ENCODE peak calls at places on chromosomes 6 and 20, in nine cellular contexts. Y is Right ventricle myocardium superior; I is epithelial cell of proximal tubule; M is H54; F is transverse colon; H is activated CD4-positive, alpha-beta T cell treated with anti-CD3 and anti-CD28 coated beads, Interleukin-2, amount 50 U/mL, for 48 hours; X is stimulated activated CD4-positive, alpha-beta T cell treated with anti-CD3 and anti-CD28 coated beads, Interleukin-1b, Interleukin-23, amount 100 ng/mL, for 48 hours; C is endothelial cell of umbilical vein; R is tibial artery. T is an unnamed sample.
A peak's percentile ranks its signal among the peaks of the same experiment; 100 is the strongest.

GRCh38 chr6:44735631-44735963 is 348.1 kb downstream of the CDC5L start:
- DNase-seq in Y (no peak), I (peak; percentile 64), M (no peak), F (no peak), H (peak; percentile 55), X (peak; percentile 7), C (no peak), R (no peak), T (peak; percentile 45)

GRCh38 chr6:167795874-167796667 is 30.6 kb upstream of the AFDN start:
- DNase-seq in Y (peak; percentile 79), I (no peak), M (no peak), F (peak; percentile 61), H (no peak), X (no peak), C (no peak), R (no peak), T (no peak)

GRCh38 chr6:156231353-156231752 is 545.8 kb upstream of the ARID1B start:
- DNase-seq in Y (no peak), I (no peak), M (no peak), F (no peak), H (no peak), X (no peak), C (no peak), R (no peak), T (no peak)

GRCh38 chr6:30726506-30727413 is 6.6 kb downstream of the TUBB start:
- DNase-seq in Y (no peak), I (no peak), M (no peak), F (no peak), H (no peak), X (no peak), C (no peak), R (no peak), T (no peak)

GRCh38 chr6:72787521-72788031 is 165.7 kb downstream of the KCNQ5 start:
- DNase-seq in Y (no peak), I (peak; percentile 77), M (peak; percentile 22), F (no peak), H (no peak), X (no peak), C (peak; percentile 13), R (no peak), T (peak; percentile 89)

GRCh38 chr6:164791498-164791897 is 517.9 kb downstream of the C6orf118 start:
- DNase-seq in Y (no peak), I (no peak), M (no peak), F (no peak), H (no peak), X (no peak), C (no peak), R (no peak), T (no peak)

GRCh38 chr6:5490495-5491069 is 229.3 kb downstream of the FARS2 start:
- DNase-seq in Y (no peak), I (no peak), M (no peak), F (no peak), H (no peak), X (no peak), C (no peak), R (no peak), T (no peak)

GRCh38 chr6:168071620-168072019 is 7.4 kb downstream of the FRMD1 start:
- DNase-seq in Y (no peak), I (no peak), M (no peak), F (no peak), H (no peak), X (no peak), C (no peak), R (no peak), T (peak; percentile 14)

GRCh38 chr6:110044093-110044492 is 66.0 kb downstream of the GPR6 start:
- DNase-seq in Y (no peak), I (no peak), M (no peak), F (no peak), H (no peak), X (no peak), C (no peak), R (no peak), T (no peak)

GRCh38 chr6:140960566-140960965 is 1172.2 kb upstream of the GJE1 start:
- DNase-seq in Y (no peak), I (no peak), M (no peak), F (no peak), H (no peak), X (no peak), C (peak; percentile 83), R (no peak), T (no peak)

GRCh38 chr6:44667668-44668390 is 280.3 kb downstream of the CDC5L start:
- DNase-seq in Y (no peak), I (no peak), M (no peak), F (peak; percentile 41), H (peak; percentile 60), X (no peak), C (no peak), R (no peak), T (no peak)

GRCh38 chr20:54137115-54137514 is 36.7 kb downstream of the CYP24A1 start:
- DNase-seq in Y (no peak), I (no peak), M (no peak), F (no peak), H (no peak), X (no peak), C (no peak), R (no peak), T (no peak)

GRCh38 chr20:6530254-6530653 is 237.2 kb upstream of the BMP2 start:
- DNase-seq in Y (no peak), I (no peak), M (no peak), F (no peak), H (no peak), X (no peak), C (no peak), R (no peak), T (no peak)

GRCh38 chr6:53794720-53795253 is at the start of gene LRRC1:
- DNase-seq in Y (peak; percentile 95), I (no peak), M (peak; percentile 91), F (peak; percentile 95), H (peak; percentile 89), X (peak; percentile 79), C (peak; percentile 95), R (peak; percentile 88), T (peak; percentile 88)

GRCh38 chr6:56938634-56939294 is 16.1 kb upstream of the BEND6 start:
- DNase-seq in Y (no peak), I (peak; percentile 99), M (peak; percentile 70), F (no peak), H (peak; percentile 39), X (peak; percentile 58), C (peak; percentile 66), R (peak; percentile 22), T (peak; percentile 94)

GRCh38 chr6:39203804-39204495 is 25.3 kb downstream of the KCNK5 start:
- DNase-seq in Y (no peak), I (no peak), M (peak; percentile 34), F (peak; percentile 95), H (no peak), X (no peak), C (no peak), R (no peak), T (peak; percentile 98)

GRCh38 chr20:37389241-37389747 is 43.4 kb downstream of the SRC start:
- DNase-seq in Y (no peak), I (no peak), M (no peak), F (no peak), H (no peak), X (no peak), C (no peak), R (peak; percentile 18), T (no peak)

GRCh38 chr6:149965191-149966020 is 1.7 kb downstream of the ULBP1 start:
- DNase-seq in Y (no peak), I (no peak), M (no peak), F (peak; percentile 17), H (peak; percentile 28), X (no peak), C (no peak), R (no peak), T (peak; percentile 12)

GRCh38 chr6:21665101-21665435 is 71.5 kb downstream of the SOX4 start:
- DNase-seq in Y (no peak), I (no peak), M (no peak), F (no peak), H (no peak), X (no peak), C (peak; percentile 36), R (no peak), T (no peak)

GRCh38 chr6:54491431-54491830 is 183.2 kb downstream of the TINAG start:
- DNase-seq in Y (no peak), I (peak; percentile 13), M (no peak), F (no peak), H (no peak), X (no peak), C (no peak), R (no peak), T (peak; percentile 29)

GRCh38 chr6:88750936-88751335 is 212.5 kb downstream of the RNGTT start:
- DNase-seq in Y (no peak), I (no peak), M (no peak), F (no peak), H (no peak), X (no peak), C (no peak), R (no peak), T (no peak)

GRCh38 chr6:148002067-148002466 is 340.6 kb upstream of the SASH1 start:
- DNase-seq in Y (no peak), I (no peak), M (no peak), F (no peak), H (no peak), X (no peak), C (no peak), R (no peak), T (no peak)

GRCh38 chr6:170279977-170280688 is 10.7 kb downstream of the DLL1 start:
- DNase-seq in Y (peak; percentile 86), I (no peak), M (no peak), F (peak; percentile 82), H (no peak), X (peak; percentile 35), C (peak; percentile 17), R (no peak), T (no peak)

GRCh38 chr20:50967621-50968020 is 9.0 kb downstream of the MOCS3 start:
- DNase-seq in Y (no peak), I (no peak), M (no peak), F (no peak), H (no peak), X (no peak), C (no peak), R (no peak), T (no peak)

GRCh38 chr20:53989401-53989800 is 81.0 kb downstream of the BCAS1 start:
- DNase-seq in Y (no peak), I (no peak), M (no peak), F (no peak), H (no peak), X (no peak), C (no peak), R (no peak), T (no peak)

GRCh38 chr6:16332175-16332542 is 93.8 kb downstream of the GMPR start:
- DNase-seq in Y (peak; percentile 77), I (no peak), M (no peak), F (peak; percentile 87), H (peak; percentile 88), X (peak; percentile 82), C (peak; percentile 89), R (peak; percentile 74), T (peak; percentile 67)

GRCh38 chr20:60117040-60117439 is 158.8 kb downstream of the CDH26 start:
- DNase-seq in Y (no peak), I (no peak), M (no peak), F (no peak), H (no peak), X (no peak), C (no peak), R (no peak), T (no peak)

GRCh38 chr6:3612341-3613041 is 139.0 kb downstream of the PXDC1 start:
- DNase-seq in Y (no peak), I (no peak), M (peak; percentile 62), F (no peak), H (no peak), X (no peak), C (peak; percentile 34), R (no peak), T (peak; percentile 92)

GRCh38 chr20:34516874-34517542 is 786 bp downstream of the DYNLRB1 start:
- DNase-seq in Y (peak; percentile 54), I (no peak), M (no peak), F (peak; percentile 29), H (peak; percentile 61), X (peak; percentile 26), C (no peak), R (peak; percentile 28), T (peak; percentile 64)

GRCh38 chr6:108074057-108074358 is 533 bp downstream of the OSTM1 start:
- DNase-seq in Y (peak; percentile 63), I (no peak), M (peak; percentile 15), F (no peak), H (no peak), X (peak; percentile 12), C (no peak), R (no peak), T (peak; percentile 57)

GRCh38 chr6:143400258-143401059 is 50.0 kb downstream of the ADAT2 start:
- DNase-seq in Y (no peak), I (no peak), M (no peak), F (peak; percentile 23), H (no peak), X (no peak), C (no peak), R (peak; percentile 47), T (no peak)